ENCODE peak calls at places on chromosomes 1 and 21, in four cellular contexts. F is IMR-90, P is mesendoderm, B is H1. R is an unnamed sample.

GRCh38 chr1:236204043-236204442 is 61.7 kb downstream of the GPR137B start:
- DNase-seq in F (peak; percentile 65), P (no peak), B (no peak), R (no peak)

GRCh38 chr1:79749607-79750006 is 743.1 kb upstream of the ADGRL4 start:
- DNase-seq in P (no peak), B (no peak), F (no peak), R (no peak)

GRCh38 chr1:46413596-46413985 is 19.5 kb downstream of the FAAH start:
- DNase-seq in F (no peak), B (no peak), P (peak; percentile 75), R (peak; percentile 73)

GRCh38 chr1:166197141-166197540 is 30.3 kb upstream of the FAM78B start:
- DNase-seq in B (no peak), P (peak; percentile 41), F (no peak), R (no peak)

GRCh38 chr1:13619909-13620308 is 36.3 kb downstream of the PDPN start:
- DNase-seq in F (no peak), P (peak; percentile 13), B (no peak), R (no peak)

GRCh38 chr1:115084902-115085505 is 4.3 kb downstream of the TSPAN2 start:
- DNase-seq in B (no peak), P (no peak), F (peak; percentile 1), R (no peak)

GRCh38 chr21:44571844-44572782 is 1.4 kb upstream of the KRTAP10-4 start:
- DNase-seq in P (no peak), B (no peak), F (no peak), R (no peak)

GRCh38 chr1:237041795-237042466 is at the start of gene RYR2:
- DNase-seq in P (peak; percentile 87), F (no peak), B (peak; percentile 70), R (peak; percentile 87)

GRCh38 chr1:227886503-227886961 is 61.2 kb downstream of the WNT9A start:
- DNase-seq in F (no peak), P (no peak), B (no peak), R (peak; percentile 39)

GRCh38 chr1:93845554-93846150 is 33.4 kb downstream of the DNTTIP2 start:
- DNase-seq in B (no peak), F (peak; percentile 94), P (peak; percentile 96), R (peak; percentile 49)

GRCh38 chr1:93673159-93673657 is 8.4 kb downstream of the BCAR3 start:
- DNase-seq in F (peak; percentile 30), P (no peak), B (no peak), R (no peak)

GRCh38 chr21:34545079-34545884 is 33.3 kb upstream of the KCNE1 start:
- DNase-seq in B (no peak), P (peak; percentile 68), F (peak; percentile 73), R (no peak)

GRCh38 chr1:198934901-198935301 is 296.1 kb downstream of the PTPRC start:
- DNase-seq in B (no peak), P (no peak), F (peak; percentile 51), R (no peak)

GRCh38 chr1:197955486-197956394 is 38.6 kb downstream of the LHX9 start:
- DNase-seq in P (no peak), F (peak; percentile 65), B (no peak), R (no peak)

GRCh38 chr1:107702946-107703571 is 261.9 kb downstream of the VAV3 start:
- DNase-seq in F (no peak), B (no peak), P (no peak), R (no peak)

GRCh38 chr1:59026472-59026948 is 242.7 kb upstream of the JUN start:
- DNase-seq in F (peak; percentile 74), B (no peak), P (peak; percentile 62), R (no peak)

GRCh38 chr1:143584508-143584907 is 387.3 kb downstream of the FAM72C start:
- DNase-seq in B (no peak), F (no peak), P (no peak), R (no peak)

GRCh38 chr1:2443285-2444137 is 31.1 kb upstream of the PEX10 start:
- DNase-seq in P (no peak), F (no peak), B (no peak), R (peak; percentile 59)

GRCh38 chr1:91809267-91809666 is 76.7 kb downstream of the TGFBR3 start:
- DNase-seq in B (no peak), F (peak; percentile 57), P (no peak), R (no peak)

GRCh38 chr1:84582802-84583587 is 8.8 kb upstream of the CTBS start:
- DNase-seq in F (no peak), B (no peak), P (peak; percentile 79), R (peak; percentile 47)

GRCh38 chr1:218475275-218475674 is 130.1 kb downstream of the TGFB2 start:
- DNase-seq in F (peak; percentile 26), B (no peak), P (no peak), R (no peak)

GRCh38 chr1:210437781-210438180 is 109.1 kb downstream of the HHAT start:
- DNase-seq in P (no peak), F (peak; percentile 19), B (no peak), R (no peak)

GRCh38 chr1:113805639-113806038 is 6.6 kb downstream of the RSBN1 start:
- DNase-seq in F (no peak), P (no peak), B (no peak), R (no peak)

GRCh38 chr1:12275370-12275769 is 45.5 kb downstream of the VPS13D start:
- DNase-seq in B (peak; percentile 5), P (peak; percentile 40), F (no peak), R (peak; percentile 56)

GRCh38 chr1:2927995-2928732 is 93.1 kb upstream of the ACTRT2 start:
- DNase-seq in B (no peak), F (no peak), P (no peak), R (no peak)

GRCh38 chr21:31479714-31480113 is 135.7 kb upstream of the TIAM1 start:
- DNase-seq in F (no peak), P (no peak), B (no peak), R (no peak)

GRCh38 chr1:212139526-212140137 is 104.1 kb downstream of the DTL start:
- DNase-seq in F (no peak), B (no peak), P (no peak), R (no peak)

GRCh38 chr1:152495066-152495675 is 15.4 kb upstream of the LCE5A start:
- DNase-seq in P (peak; percentile 7), B (no peak), F (no peak), R (no peak)

GRCh38 chr1:221778535-221779142 is 36.8 kb upstream of the DUSP10 start:
- DNase-seq in B (no peak), P (no peak), F (no peak), R (no peak)

GRCh38 chr1:223319373-223319772 is 44.6 kb downstream of the SUSD4 start:
- DNase-seq in B (no peak), F (no peak), P (no peak), R (no peak)

GRCh38 chr1:160414836-160415235 is 14.5 kb downstream of the VANGL2 start:
- DNase-seq in B (no peak), P (no peak), F (no peak), R (no peak)

GRCh38 chr1:248696261-248696660 is 6.3 kb downstream of the OR14I1 start:
- DNase-seq in F (no peak), P (no peak), B (no peak), R (no peak)

GRCh38 chr1:82517586-82517985 is 716.9 kb downstream of the ADGRL2 start:
- DNase-seq in F (no peak), P (peak; percentile 52), B (peak; percentile 25), R (peak; percentile 62)

GRCh38 chr21:42213082-42213774 is 5.7 kb upstream of the ABCG1 start:
- DNase-seq in P (no peak), B (no peak), F (no peak), R (no peak)

GRCh38 chr21:36103434-36103833 is 31.4 kb upstream of the CBR3 start:
- DNase-seq in B (no peak), P (peak; percentile 41), F (no peak), R (no peak)

GRCh38 chr1:232428781-232429530 is 201.0 kb downstream of the SIPA1L2 start:
- DNase-seq in P (no peak), F (peak; percentile 89), B (no peak), R (no peak)

DNA sequence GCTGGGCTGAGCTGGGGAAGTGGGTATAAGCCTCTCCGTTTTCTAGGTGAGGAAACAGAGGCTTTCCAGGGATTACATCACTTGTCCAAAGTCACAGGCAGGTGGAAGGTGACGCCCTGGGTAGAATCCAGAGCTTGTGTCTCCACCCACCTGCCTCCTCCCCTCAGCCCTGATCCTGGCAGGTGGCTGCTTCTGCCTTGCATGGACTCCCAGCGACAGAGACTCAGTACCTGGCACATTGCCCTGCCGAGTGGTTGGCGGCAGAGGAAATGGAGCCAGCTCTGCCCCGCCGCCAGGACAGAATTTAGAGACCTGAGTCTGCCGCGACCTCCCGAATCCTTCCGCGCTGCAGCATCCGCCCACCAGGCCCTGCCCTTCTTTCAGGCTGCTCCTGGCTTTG is 2.1 kb downstream of the PLA2G2E start:
- DNase-seq in B (no peak), F (no peak), P (no peak), R (no peak)
- H2BK120ac ChIP-seq in B (no peak overlapping the region), F (no peak overlapping the region), P (no peak overlapping the region), R (no peak overlapping the region)

DNA sequence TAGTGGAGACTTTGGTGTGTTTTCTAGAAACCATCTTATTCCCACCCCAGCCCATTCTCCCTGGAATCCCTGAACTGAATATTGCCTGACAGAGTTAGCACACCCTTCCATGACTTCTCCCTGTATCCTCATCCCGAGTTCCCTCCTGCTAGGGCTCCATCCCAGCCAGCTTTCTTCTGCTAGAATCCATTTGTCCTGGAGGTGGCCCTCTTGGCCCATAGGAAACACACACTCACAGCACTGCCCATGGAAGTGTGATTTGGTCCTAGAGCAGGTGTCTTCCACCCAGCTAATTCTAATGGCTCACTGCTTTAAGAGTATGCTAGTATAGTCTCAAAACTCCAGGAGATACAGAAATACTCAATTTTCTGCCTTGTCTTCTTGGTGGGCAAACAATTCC is 4.1 kb downstream of the KRTAP15-1 start:
- DNase-seq in B (no peak), P (peak; percentile 15), F (no peak), R (peak; percentile 34)
- H4K5ac ChIP-seq in B (no peak overlapping the region), P (no peak overlapping the region), F (no peak overlapping the region), R (no peak overlapping the region)

DNA sequence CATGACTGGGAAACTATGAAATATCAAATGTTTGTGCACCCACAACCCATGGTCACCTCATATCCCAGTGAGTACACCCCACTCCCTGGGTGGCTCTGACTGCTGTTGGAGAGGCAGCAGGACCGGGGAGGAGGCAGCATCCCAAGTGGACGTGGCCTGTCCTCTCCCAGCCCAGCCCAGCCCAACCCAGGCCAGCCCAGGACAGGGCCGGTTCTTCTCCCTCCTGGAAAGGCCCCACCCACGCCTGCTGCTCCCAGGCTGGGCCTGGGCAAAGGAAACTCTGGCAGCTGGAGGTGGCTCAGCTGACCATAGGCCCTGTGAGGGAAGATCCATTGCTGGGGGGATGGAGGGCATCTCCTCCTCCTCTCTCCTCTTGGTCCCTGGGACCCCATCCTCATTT is 19.1 kb downstream of the MATN1 start:
- DNase-seq in B (no peak), F (peak; percentile 7), P (no peak), R (no peak)
- H2BK120ac ChIP-seq in B (no peak overlapping the region), F (no peak overlapping the region), P (no peak overlapping the region), R (no peak overlapping the region)

DNA sequence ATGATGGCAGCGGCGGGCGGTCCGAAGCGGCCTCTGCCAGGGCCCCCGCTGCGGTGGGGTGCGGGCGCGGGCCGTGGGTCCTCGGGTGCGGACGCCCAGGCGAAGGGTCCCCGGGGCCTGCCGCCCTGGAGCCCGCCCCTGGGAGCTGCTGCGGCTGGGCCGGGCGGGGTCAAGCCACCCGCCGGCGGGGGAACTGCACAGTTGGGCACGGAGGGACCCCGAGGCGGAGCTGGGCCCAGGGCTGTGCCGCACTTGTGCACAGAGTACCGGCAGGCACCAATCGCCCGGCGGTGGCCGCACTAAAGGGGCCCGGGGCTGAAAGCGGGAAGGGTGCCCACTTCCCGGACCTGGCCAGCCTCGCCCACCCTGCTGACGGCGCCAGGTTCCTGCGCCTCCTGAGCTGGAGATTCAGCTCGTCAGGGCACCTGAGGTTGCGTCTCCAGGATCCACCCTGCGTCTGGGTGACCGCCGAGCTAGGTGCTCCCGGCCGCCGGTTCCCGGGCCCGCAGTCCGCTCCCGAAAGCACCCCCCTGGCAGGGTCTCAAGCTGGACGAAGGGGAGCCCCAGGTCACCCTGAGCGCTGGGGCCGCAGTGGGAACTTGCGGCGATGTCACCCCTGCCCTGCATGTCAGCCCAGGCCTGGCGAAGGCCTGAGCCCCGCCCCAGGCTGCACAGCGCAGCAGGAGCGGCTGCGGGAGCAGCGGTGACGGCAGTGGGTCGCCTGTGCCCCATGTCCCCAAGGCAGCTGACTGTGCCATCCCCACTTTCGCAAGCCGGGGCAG is 56.7 kb upstream of the ETV3 start:
- DNase-seq in P (no peak), B (no peak), F (no peak), R (no peak)
- H4K5ac ChIP-seq in P (no peak overlapping the region), B (no peak overlapping the region), F (no peak overlapping the region), R (no peak overlapping the region)